ENCODE peak calls at places on chromosomes 13 and 19, in ten cellular contexts. One of them, this sample, is unnamed.

GRCh38 chr13:73876323-73876722 is 257.9 kb downstream of the KLF12 start:
- DNase-seq in HCT116: no peak
- DNase-seq in endothelial cell of umbilical vein: no peak
- DNase-seq in suprapubic skin: no peak
- DNase-seq in K562: no peak
- DNase-seq in breast epithelium: no peak
- DNase-seq in transverse colon: no peak
- DNase-seq in stomach: no peak
- DNase-seq in GM12892: no peak
- DNase-seq in GM12891: no peak
- DNase-seq in this sample: no peak

GRCh38 chr19:1027953-1028902 is 1.8 kb downstream of the CNN2 start:
- DNase-seq in GM12891: peak
- DNase-seq in HCT116: peak
- DNase-seq in breast epithelium: peak
- DNase-seq in transverse colon: peak
- DNase-seq in suprapubic skin: no peak
- DNase-seq in GM12892: peak
- DNase-seq in K562: peak
- DNase-seq in stomach: peak
- DNase-seq in endothelial cell of umbilical vein: peak
- DNase-seq in this sample: no peak

GRCh38 chr19:6038634-6039405 is 60.9 kb upstream of the RANBP3 start:
- DNase-seq in K562: no peak
- DNase-seq in endothelial cell of umbilical vein: no peak
- DNase-seq in GM12892: peak
- DNase-seq in stomach: no peak
- DNase-seq in transverse colon: no peak
- DNase-seq in suprapubic skin: no peak
- DNase-seq in HCT116: no peak
- DNase-seq in GM12891: peak
- DNase-seq in breast epithelium: no peak
- DNase-seq in this sample: peak

GRCh38 chr13:47897411-47898050 is 103.5 kb downstream of the SUCLA2 start:
- DNase-seq in breast epithelium: peak
- DNase-seq in endothelial cell of umbilical vein: no peak
- DNase-seq in transverse colon: no peak
- DNase-seq in GM12892: no peak
- DNase-seq in stomach: no peak
- DNase-seq in GM12891: no peak
- DNase-seq in HCT116: no peak
- DNase-seq in K562: no peak
- DNase-seq in suprapubic skin: no peak
- DNase-seq in this sample: no peak

GRCh38 chr19:35169226-35169995 is 14.9 kb downstream of the FXYD5 start:
- DNase-seq in K562: no peak
- DNase-seq in GM12892: no peak
- DNase-seq in HCT116: no peak
- DNase-seq in endothelial cell of umbilical vein: no peak
- DNase-seq in GM12891: no peak
- DNase-seq in stomach: no peak
- DNase-seq in transverse colon: no peak
- DNase-seq in breast epithelium: no peak
- DNase-seq in suprapubic skin: no peak
- DNase-seq in this sample: peak

GRCh38 chr19:47280183-47280797 is 5.6 kb downstream of the INAFM1 start:
- DNase-seq in suprapubic skin: no peak
- DNase-seq in stomach: peak
- DNase-seq in K562: peak
- DNase-seq in GM12892: no peak
- DNase-seq in HCT116: no peak
- DNase-seq in endothelial cell of umbilical vein: peak
- DNase-seq in breast epithelium: no peak
- DNase-seq in GM12891: no peak
- DNase-seq in transverse colon: peak
- DNase-seq in this sample: no peak

GRCh38 chr19:46772170-46773017 is 16.0 kb downstream of the SLC1A5 start:
- DNase-seq in GM12892: no peak
- DNase-seq in transverse colon: no peak
- DNase-seq in breast epithelium: no peak
- DNase-seq in GM12891: no peak
- DNase-seq in suprapubic skin: no peak
- DNase-seq in K562: no peak
- DNase-seq in HCT116: no peak
- DNase-seq in stomach: no peak
- DNase-seq in endothelial cell of umbilical vein: no peak
- DNase-seq in this sample: no peak

GRCh38 chr13:101942038-101942437 is 459.8 kb downstream of the FGF14 start:
- DNase-seq in GM12891: no peak
- DNase-seq in breast epithelium: no peak
- DNase-seq in stomach: no peak
- DNase-seq in K562: no peak
- DNase-seq in GM12892: no peak
- DNase-seq in suprapubic skin: no peak
- DNase-seq in transverse colon: peak
- DNase-seq in HCT116: no peak
- DNase-seq in endothelial cell of umbilical vein: peak
- DNase-seq in this sample: no peak

GRCh38 chr13:81058211-81058915 is 717.4 kb upstream of the SPRY2 start:
- DNase-seq in suprapubic skin: no peak
- DNase-seq in stomach: no peak
- DNase-seq in breast epithelium: no peak
- DNase-seq in GM12891: no peak
- DNase-seq in transverse colon: no peak
- DNase-seq in K562: no peak
- DNase-seq in GM12892: no peak
- DNase-seq in endothelial cell of umbilical vein: no peak
- DNase-seq in HCT116: no peak
- DNase-seq in this sample: no peak

GRCh38 chr19:7492142-7493055 is 3.6 kb upstream of the PEX11G start:
- DNase-seq in breast epithelium: no peak
- DNase-seq in GM12892: no peak
- DNase-seq in K562: no peak
- DNase-seq in transverse colon: no peak
- DNase-seq in HCT116: no peak
- DNase-seq in endothelial cell of umbilical vein: peak
- DNase-seq in suprapubic skin: no peak
- DNase-seq in stomach: no peak
- DNase-seq in GM12891: no peak
- DNase-seq in this sample: no peak

GRCh38 chr19:19064811-19065745 is 1.3 kb downstream of the SLC25A42 start:
- DNase-seq in K562: no peak
- DNase-seq in breast epithelium: no peak
- DNase-seq in GM12891: no peak
- DNase-seq in HCT116: no peak
- DNase-seq in suprapubic skin: no peak
- DNase-seq in transverse colon: peak
- DNase-seq in GM12892: no peak
- DNase-seq in endothelial cell of umbilical vein: peak
- DNase-seq in stomach: no peak
- DNase-seq in this sample: no peak

GRCh38 chr19:19064098-19064722 is 416 bp downstream of the SLC25A42 start:
- DNase-seq in suprapubic skin: peak
- DNase-seq in GM12892: no peak
- DNase-seq in GM12891: no peak
- DNase-seq in transverse colon: peak
- DNase-seq in HCT116: no peak
- DNase-seq in endothelial cell of umbilical vein: no peak
- DNase-seq in breast epithelium: peak
- DNase-seq in stomach: no peak
- DNase-seq in K562: no peak
- DNase-seq in this sample: no peak

GRCh38 chr19:19062454-19063182 is 1.2 kb upstream of the SLC25A42 start:
- DNase-seq in K562: no peak
- DNase-seq in breast epithelium: no peak
- DNase-seq in endothelial cell of umbilical vein: peak
- DNase-seq in GM12891: no peak
- DNase-seq in transverse colon: no peak
- DNase-seq in HCT116: no peak
- DNase-seq in GM12892: no peak
- DNase-seq in stomach: no peak
- DNase-seq in suprapubic skin: no peak
- DNase-seq in this sample: no peak

GRCh38 chr19:19061491-19061890 is 2.3 kb upstream of the SLC25A42 start:
- DNase-seq in breast epithelium: no peak
- DNase-seq in transverse colon: no peak
- DNase-seq in HCT116: no peak
- DNase-seq in suprapubic skin: no peak
- DNase-seq in stomach: peak
- DNase-seq in K562: no peak
- DNase-seq in GM12892: no peak
- DNase-seq in endothelial cell of umbilical vein: no peak
- DNase-seq in GM12891: no peak
- DNase-seq in this sample: no peak

DNA sequence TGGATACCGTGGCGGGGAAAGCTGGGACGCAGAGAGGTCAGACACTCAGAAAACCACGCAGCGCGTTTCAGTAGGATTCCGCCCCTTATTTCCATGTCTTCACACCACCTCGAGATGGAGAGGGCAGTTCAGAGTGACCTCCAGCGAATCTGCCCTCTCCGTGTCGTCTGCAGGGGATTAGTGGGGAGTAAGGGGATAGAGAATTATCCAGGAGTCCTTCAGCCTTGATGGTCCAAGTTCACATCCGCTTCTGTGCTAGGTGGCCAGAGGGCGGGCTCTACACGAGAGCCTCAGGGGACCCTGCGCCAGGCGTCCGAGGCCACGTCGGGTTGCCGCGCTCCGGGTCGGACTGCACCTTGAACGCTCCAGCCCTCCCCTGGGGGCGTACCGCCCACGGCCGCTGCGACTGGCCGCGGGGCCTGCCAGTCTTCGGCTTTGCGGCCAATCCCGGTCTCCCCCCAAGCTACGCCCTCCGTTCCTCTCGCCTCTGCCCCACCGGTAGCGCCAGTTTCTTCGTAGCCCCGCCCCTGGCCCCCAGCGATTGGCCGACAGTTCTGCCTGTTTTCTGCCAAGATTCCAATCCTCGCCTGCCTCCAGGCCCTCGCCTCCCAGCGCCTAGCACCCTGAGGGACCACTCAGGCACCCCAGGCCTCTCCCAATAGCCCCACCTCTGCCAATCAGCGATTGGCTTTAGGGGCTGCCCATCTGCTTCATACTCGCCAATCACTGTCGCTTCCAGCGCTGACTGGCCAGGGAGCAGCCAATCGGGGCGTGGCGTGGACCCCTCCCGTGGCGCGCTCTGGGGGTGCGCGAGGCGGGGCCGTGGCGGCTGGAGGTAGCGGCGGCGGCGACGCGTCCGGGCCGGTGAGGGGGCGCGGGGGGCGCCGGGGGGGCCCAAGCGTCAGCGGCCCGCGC is at the start of gene SLC25A42:
- DNase-seq in GM12892: peak
- DNase-seq in stomach: peak
- DNase-seq in breast epithelium: peak
- DNase-seq in GM12891: peak
- DNase-seq in suprapubic skin: peak
- DNase-seq in K562: peak
- DNase-seq in endothelial cell of umbilical vein: peak
- DNase-seq in HCT116: peak
- DNase-seq in transverse colon: peak
- DNase-seq in this sample: peak
- TF ChIP-seq POLR2A in GM12892: peak
- TF ChIP-seq POLR2A in stomach: no peak
- TF ChIP-seq POLR2A in breast epithelium: no peak
- TF ChIP-seq POLR2A in GM12891: no peak
- TF ChIP-seq POLR2A in suprapubic skin: no peak
- TF ChIP-seq POLR2A in K562: peak
- TF ChIP-seq POLR2A in endothelial cell of umbilical vein: peak
- TF ChIP-seq POLR2A in HCT116: no peak
- TF ChIP-seq POLR2A in transverse colon: peak
- TF ChIP-seq POLR2A in this sample: peak

DNA sequence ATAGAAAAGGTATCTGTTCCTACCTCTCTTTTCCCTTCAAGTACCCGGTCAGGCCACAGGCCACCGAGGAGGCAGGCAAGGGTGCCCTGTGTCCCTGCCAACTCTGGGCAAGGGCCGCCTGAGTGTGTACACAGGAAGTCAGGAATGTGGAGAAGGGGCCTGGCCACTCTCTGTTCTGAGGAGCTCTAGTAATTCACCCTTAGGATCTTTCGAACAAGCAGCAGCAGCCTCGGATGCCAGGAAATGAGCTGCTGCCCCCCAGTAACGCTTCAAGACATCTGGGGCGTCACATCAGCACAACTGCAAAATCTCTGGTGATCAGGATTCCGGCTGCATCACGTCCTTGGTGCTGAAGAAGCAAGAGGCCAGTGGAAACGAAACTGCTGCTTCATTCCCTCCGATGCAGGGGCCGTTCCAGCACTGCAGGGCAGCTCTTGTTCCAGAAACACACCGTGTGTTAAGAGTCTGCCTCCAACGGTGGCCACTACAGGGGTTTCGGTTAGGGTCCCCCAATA is 2.0 kb downstream of the RAB20 start:
- DNase-seq in HCT116: no peak
- DNase-seq in suprapubic skin: no peak
- DNase-seq in transverse colon: peak
- DNase-seq in stomach: peak
- DNase-seq in GM12892: no peak
- DNase-seq in endothelial cell of umbilical vein: no peak
- DNase-seq in K562: no peak
- DNase-seq in breast epithelium: peak
- DNase-seq in GM12891: no peak
- DNase-seq in this sample: no peak
- TF ChIP-seq POLR2AphosphoS5 in HCT116: no peak
- TF ChIP-seq POLR2AphosphoS5 in suprapubic skin: no peak
- TF ChIP-seq POLR2AphosphoS5 in transverse colon: peak
- TF ChIP-seq POLR2AphosphoS5 in stomach: peak
- TF ChIP-seq POLR2AphosphoS5 in GM12892: no peak
- TF ChIP-seq POLR2AphosphoS5 in endothelial cell of umbilical vein: no peak
- TF ChIP-seq POLR2AphosphoS5 in K562: no peak
- TF ChIP-seq POLR2AphosphoS5 in breast epithelium: no peak
- TF ChIP-seq POLR2AphosphoS5 in GM12891: no peak
- TF ChIP-seq POLR2AphosphoS5 in this sample: no peak

GRCh38 chr19:51799998-51800848 is 5.3 kb downstream of the FPR3 start:
- DNase-seq in endothelial cell of umbilical vein: no peak
- DNase-seq in HCT116: no peak
- DNase-seq in GM12892: no peak
- DNase-seq in stomach: no peak
- DNase-seq in GM12891: no peak
- DNase-seq in suprapubic skin: no peak
- DNase-seq in breast epithelium: no peak
- DNase-seq in transverse colon: no peak
- DNase-seq in K562: peak
- DNase-seq in this sample: no peak
- TF ChIP-seq POLR2A in endothelial cell of umbilical vein: no peak
- TF ChIP-seq POLR2A in HCT116: no peak
- TF ChIP-seq POLR2A in GM12892: no peak
- TF ChIP-seq POLR2A in stomach: no peak
- TF ChIP-seq POLR2A in GM12891: no peak
- TF ChIP-seq POLR2A in suprapubic skin: no peak
- TF ChIP-seq POLR2A in breast epithelium: no peak
- TF ChIP-seq POLR2A in transverse colon: no peak
- TF ChIP-seq POLR2A in K562: no peak
- TF ChIP-seq POLR2A in this sample: no peak

DNA sequence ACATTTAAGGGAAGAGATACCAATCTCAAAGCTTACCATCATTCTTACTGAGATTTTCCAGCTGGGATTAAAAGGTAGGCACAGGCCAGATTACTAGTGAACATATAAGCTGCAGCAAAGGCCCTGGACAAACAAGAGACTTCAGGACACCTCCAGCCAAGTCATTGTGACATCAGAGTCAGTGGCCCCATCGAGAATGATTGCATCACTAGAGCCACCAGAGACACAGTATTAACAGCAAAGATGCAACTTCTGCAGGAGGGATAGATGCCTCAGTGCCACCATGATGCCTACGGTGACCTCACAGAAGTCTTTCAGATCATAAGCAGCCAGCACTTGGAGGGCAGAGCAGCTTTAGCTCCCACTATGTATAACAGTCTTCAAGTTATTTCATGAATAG is 8.6 kb downstream of the RUBCNL start:
- DNase-seq in breast epithelium: no peak
- DNase-seq in transverse colon: no peak
- DNase-seq in stomach: no peak
- DNase-seq in suprapubic skin: no peak
- DNase-seq in endothelial cell of umbilical vein: no peak
- DNase-seq in HCT116: no peak
- DNase-seq in GM12891: no peak
- DNase-seq in GM12892: no peak
- DNase-seq in K562: no peak
- DNase-seq in this sample: no peak
- TF ChIP-seq POLR2AphosphoS5 in breast epithelium: no peak
- TF ChIP-seq POLR2AphosphoS5 in transverse colon: no peak
- TF ChIP-seq POLR2AphosphoS5 in stomach: no peak
- TF ChIP-seq POLR2AphosphoS5 in suprapubic skin: no peak
- TF ChIP-seq POLR2AphosphoS5 in endothelial cell of umbilical vein: no peak
- TF ChIP-seq POLR2AphosphoS5 in HCT116: no peak
- TF ChIP-seq POLR2AphosphoS5 in GM12891: no peak
- TF ChIP-seq POLR2AphosphoS5 in GM12892: no peak
- TF ChIP-seq POLR2AphosphoS5 in K562: no peak
- TF ChIP-seq POLR2AphosphoS5 in this sample: no peak

This sample was measured in vagina.